ENCODE peak calls at places on chromosome 21, in five cellular contexts. One of them, this sample, is unnamed.

GRCh38 chr21:45880097-45881068 is 101.2 kb upstream of the COL6A1 start:
- DNase-seq in NCI-H1105: peak
- DNase-seq in M059J: peak
- DNase-seq in HCT116: peak
- DNase-seq in cardiac muscle cell: peak
- DNase-seq in this sample: peak

GRCh38 chr21:32779983-32780382 is 8.4 kb upstream of the PAXBP1 start:
- DNase-seq in M059J: no peak
- DNase-seq in NCI-H1105: no peak
- DNase-seq in HCT116: no peak
- DNase-seq in cardiac muscle cell: no peak
- DNase-seq in this sample: no peak

GRCh38 chr21:35265170-35265877 is 216.2 kb upstream of the RUNX1 start:
- DNase-seq in M059J: peak
- DNase-seq in HCT116: peak
- DNase-seq in NCI-H1105: no peak
- DNase-seq in cardiac muscle cell: no peak
- DNase-seq in this sample: peak

GRCh38 chr21:33266050-33266783 is at the start of gene IL10RB:
- DNase-seq in M059J: peak
- DNase-seq in HCT116: no peak
- DNase-seq in NCI-H1105: peak
- DNase-seq in cardiac muscle cell: peak
- DNase-seq in this sample: peak

GRCh38 chr21:43333301-43334062 is 93.4 kb downstream of the SIK1 start:
- DNase-seq in M059J: peak
- DNase-seq in NCI-H1105: no peak
- DNase-seq in HCT116: no peak
- DNase-seq in cardiac muscle cell: peak
- DNase-seq in this sample: peak

GRCh38 chr21:38326429-38326828 is 69.6 kb downstream of the KCNJ15 start:
- DNase-seq in HCT116: no peak
- DNase-seq in cardiac muscle cell: no peak
- DNase-seq in M059J: no peak
- DNase-seq in NCI-H1105: no peak
- DNase-seq in this sample: peak

GRCh38 chr21:45838636-45839035 is 142.9 kb upstream of the COL6A1 start:
- DNase-seq in M059J: no peak
- DNase-seq in NCI-H1105: no peak
- DNase-seq in HCT116: no peak
- DNase-seq in cardiac muscle cell: no peak
- DNase-seq in this sample: no peak

GRCh38 chr21:37687001-37687400 is 229.3 kb downstream of the KCNJ6 start:
- DNase-seq in HCT116: no peak
- DNase-seq in M059J: peak
- DNase-seq in NCI-H1105: no peak
- DNase-seq in cardiac muscle cell: peak
- DNase-seq in this sample: peak

GRCh38 chr21:31558839-31559367 is 100.6 kb upstream of the SOD1 start:
- DNase-seq in HCT116: peak
- DNase-seq in NCI-H1105: peak
- DNase-seq in M059J: peak
- DNase-seq in cardiac muscle cell: peak
- DNase-seq in this sample: peak

This sample was measured in epithelial cell of esophagus.